ENCODE peak calls at places on chromosome 2, in six cellular contexts. X is fibroblast of the conjunctiva, U is HCEC 1CT, F is HuH-7, Q is A172, J is ovary. I is an unnamed sample.

GRCh38 chr2:118216224-118216623 is 128.0 kb downstream of the INSIG2 start:
- DNase-seq in Q (no peak), X (no peak), J (no peak), U (no peak), F (no peak), I (no peak)

GRCh38 chr2:16727256-16727655 is 61.6 kb upstream of the CYRIA start:
- DNase-seq in U (no peak), Q (no peak), F (no peak), X (no peak), J (no peak), I (no peak)

GRCh38 chr2:9771481-9772017 is 71.7 kb upstream of the TAF1B start:
- DNase-seq in J (no peak), U (no peak), F (no peak), Q (peak; percentile 88), X (peak; percentile 51), I (no peak)

GRCh38 chr2:42752299-42752698 is 11.6 kb downstream of the OXER1 start:
- DNase-seq in Q (no peak), F (no peak), U (no peak), X (no peak), J (no peak), I (no peak)

GRCh38 chr2:21757805-21758204 is 634.0 kb downstream of the TDRD15 start:
- DNase-seq in X (no peak), J (no peak), Q (no peak), F (no peak), U (no peak), I (peak; percentile 34)

GRCh38 chr2:25379535-25379934 is 37.8 kb upstream of the DNMT3A start:
- DNase-seq in F (no peak), J (peak; percentile 4), U (no peak), Q (no peak), X (no peak), I (peak; percentile 12)

GRCh38 chr2:162092656-162093556 is 18.9 kb upstream of the DPP4 start:
- DNase-seq in X (peak; percentile 65), J (no peak), Q (peak; percentile 71), F (no peak), U (peak; percentile 98), I (no peak)

GRCh38 chr2:53131416-53131815 is 636.2 kb upstream of the CHAC2 start:
- DNase-seq in Q (peak; percentile 80), U (peak; percentile 63), J (no peak), X (no peak), F (no peak), I (no peak)

GRCh38 chr2:17107131-17107530 is 411.1 kb downstream of the RAD51AP2 start:
- DNase-seq in J (no peak), F (no peak), Q (no peak), X (peak; percentile 14), U (peak; percentile 25), I (no peak)

GRCh38 chr2:10457846-10458563 is 9.9 kb upstream of the ODC1 start:
- DNase-seq in U (peak; percentile 66), X (no peak), F (no peak), Q (no peak), J (no peak), I (no peak)

GRCh38 chr2:60465736-60466135 is 87.7 kb downstream of the BCL11A start:
- DNase-seq in F (no peak), X (no peak), J (no peak), U (no peak), Q (no peak), I (no peak)

GRCh38 chr2:199692489-199692888 is 158.5 kb downstream of the FTCDNL1 start:
- DNase-seq in X (no peak), F (no peak), Q (no peak), U (no peak), J (no peak), I (no peak)

GRCh38 chr2:199469514-199470360 is 12.0 kb upstream of the SATB2 start:
- DNase-seq in J (no peak), X (no peak), Q (no peak), F (no peak), U (no peak), I (no peak)

GRCh38 chr2:96608459-96609455 is 29.4 kb downstream of the KANSL3 start:
- DNase-seq in F (no peak), X (no peak), U (peak; percentile 39), Q (peak; percentile 95), J (no peak), I (no peak)

GRCh38 chr2:238838786-238839327 is 9.0 kb upstream of the TWIST2 start:
- DNase-seq in U (no peak), X (no peak), Q (no peak), F (no peak), J (no peak), I (no peak)

GRCh38 chr2:2699117-2699497 is 368.0 kb upstream of the MYT1L start:
- DNase-seq in U (no peak), J (no peak), Q (no peak), F (no peak), X (no peak), I (no peak)

GRCh38 chr2:20264629-20265028 is 39.7 kb upstream of the SDC1 start:
- DNase-seq in F (no peak), Q (no peak), U (no peak), X (no peak), J (no peak), I (no peak)

GRCh38 chr2:54470241-54470938 is 14.3 kb downstream of the SPTBN1 start:
- DNase-seq in X (no peak), U (peak; percentile 30), F (no peak), Q (peak; percentile 73), J (no peak), I (no peak)

GRCh38 chr2:238910751-238911351 is 63.0 kb downstream of the TWIST2 start:
- DNase-seq in F (no peak), J (peak; percentile 31), X (no peak), U (no peak), Q (peak; percentile 18), I (no peak)

GRCh38 chr2:101219281-101219680 is 33.4 kb upstream of the CNOT11 start:
- DNase-seq in J (no peak), Q (no peak), F (no peak), X (no peak), U (no peak), I (no peak)

GRCh38 chr2:38935568-38936172 is 46.0 kb downstream of the ARHGEF33 start:
- DNase-seq in U (peak; percentile 31), F (no peak), J (no peak), Q (peak; percentile 21), X (peak; percentile 16), I (no peak)

GRCh38 chr2:72862239-72862988 is 24.8 kb upstream of the SPR start:
- DNase-seq in X (peak; percentile 80), U (peak; percentile 71), F (peak; percentile 90), J (peak; percentile 91), Q (peak; percentile 85), I (peak; percentile 97)

GRCh38 chr2:223519471-223519870 is 82.7 kb downstream of the SCG2 start:
- DNase-seq in F (no peak), U (no peak), J (no peak), X (no peak), Q (no peak), I (no peak)

GRCh38 chr2:113251118-113251517 is 27.6 kb downstream of the PAX8 start:
- DNase-seq in U (no peak), Q (no peak), F (no peak), J (no peak), X (no peak), I (no peak)

GRCh38 chr2:132582360-132582759 is 87.6 kb downstream of the LYPD1 start:
- DNase-seq in J (no peak), X (no peak), U (no peak), Q (no peak), F (no peak), I (no peak)

GRCh38 chr2:204898928-204899640 is 353.8 kb downstream of the PARD3B start:
- DNase-seq in X (no peak), F (no peak), U (no peak), Q (no peak), J (no peak), I (no peak)

GRCh38 chr2:64727843-64728463 is 74.2 kb upstream of the SERTAD2 start:
- DNase-seq in Q (no peak), F (no peak), U (no peak), J (no peak), X (no peak), I (no peak)

I was measured in Caco-2.